ENCODE peak calls at places on chromosome 5, in ten cellular contexts. R, G, Z, I, V, Y, E, H, P and Q are unnamed samples.
A peak's percentile ranks its signal among the peaks of the same experiment; 100 is the strongest.

GRCh38 chr5:124651663-124652513 is 94.6 kb downstream of the ZNF608 start:
- DNase-seq in R (peak; percentile 76), G (peak; percentile 47), Z (peak; percentile 79), I (peak; percentile 82), V (no peak), Y (peak; percentile 84), E (peak; percentile 70), H (peak; percentile 79), P (peak; percentile 76), Q (peak; percentile 86)

GRCh38 chr5:134600600-134600999 is 32.0 kb downstream of the SAR1B start:
- DNase-seq in R (no peak), G (no peak), Z (no peak), I (no peak), V (no peak), Y (no peak), E (no peak), H (peak; percentile 58), P (no peak), Q (no peak)

GRCh38 chr5:132065351-132065937 is 5.0 kb downstream of the IL3 start:
- DNase-seq in R (peak; percentile 72), G (peak; percentile 39), Z (peak; percentile 55), I (no peak), V (peak; percentile 21), Y (peak; percentile 78), E (peak; percentile 63), H (peak; percentile 80), P (peak; percentile 29), Q (peak; percentile 83)

GRCh38 chr5:156273325-156273724 is 53.6 kb upstream of the SGCD start:
- DNase-seq in R (no peak), G (no peak), Z (no peak), I (no peak), V (no peak), Y (no peak), E (no peak), H (no peak), P (no peak), Q (no peak)

GRCh38 chr5:143931389-143931984 is 119.5 kb downstream of the HMHB1 start:
- DNase-seq in R (no peak), G (no peak), Z (no peak), I (no peak), V (no peak), Y (no peak), E (no peak), H (no peak), P (no peak), Q (no peak)

GRCh38 chr5:60675286-60675685 is 24.7 kb downstream of the DEPDC1B start:
- DNase-seq in R (no peak), G (no peak), Z (no peak), I (no peak), V (no peak), Y (no peak), E (no peak), H (no peak), P (no peak), Q (no peak)

GRCh38 chr5:60161340-60161934 is 267.9 kb upstream of the PDE4D start:
- DNase-seq in R (peak; percentile 33), G (no peak), Z (no peak), I (no peak), V (no peak), Y (peak; percentile 0), E (peak; percentile 5), H (peak; percentile 58), P (peak; percentile 59), Q (peak; percentile 25)

GRCh38 chr5:143446535-143447226 is 43.2 kb upstream of the NR3C1 start:
- DNase-seq in R (no peak), G (no peak), Z (no peak), I (no peak), V (no peak), Y (no peak), E (no peak), H (no peak), P (peak; percentile 37), Q (no peak)

GRCh38 chr5:33763435-33763834 is 128.4 kb downstream of the ADAMTS12 start:
- DNase-seq in R (no peak), G (no peak), Z (no peak), I (no peak), V (no peak), Y (no peak), E (no peak), H (no peak), P (no peak), Q (no peak)

GRCh38 chr5:126449751-126450271 is 26.6 kb downstream of the GRAMD2B start:
- DNase-seq in R (no peak), G (no peak), Z (no peak), I (no peak), V (no peak), Y (no peak), E (peak; percentile 4), H (peak; percentile 63), P (no peak), Q (no peak)

DNA sequence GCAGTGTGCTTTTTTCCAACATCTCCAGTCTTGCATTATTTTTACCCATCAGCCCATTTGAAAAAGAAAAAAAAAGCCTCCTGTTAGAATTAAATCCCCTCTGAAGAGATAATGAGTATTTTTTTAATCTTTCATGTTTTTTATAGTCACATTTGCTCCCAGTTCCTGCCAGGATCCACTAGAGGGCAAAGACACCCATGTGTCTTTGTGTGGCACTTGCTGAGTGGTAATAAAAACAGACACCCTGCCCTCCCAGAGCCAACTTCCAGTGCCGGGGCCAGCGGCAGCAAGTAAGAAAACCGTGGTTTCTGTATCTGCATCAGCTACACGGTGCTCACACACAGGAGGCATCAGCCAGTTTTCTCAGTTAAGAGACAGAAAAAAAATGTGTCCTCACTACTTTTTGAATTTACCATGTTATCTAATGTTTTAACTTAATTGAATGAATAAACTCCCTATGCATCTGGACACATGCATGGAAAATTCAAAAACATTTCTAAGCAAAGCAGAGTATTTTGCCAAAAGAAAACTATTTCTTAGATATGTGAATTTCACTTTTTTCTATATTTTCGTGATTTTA is 70.2 kb upstream of the PLEKHG4B start:
- DNase-seq in R (no peak), G (no peak), Z (no peak), I (no peak), V (no peak), Y (peak; percentile 33), E (no peak), H (peak; percentile 8), P (peak; percentile 60), Q (peak; percentile 34)
- TF ChIP-seq CTCF in R (no peak), G (peak; percentile 31), Z (no peak), I (peak; percentile 62), V (no peak), Y (peak; percentile 80), E (no peak), H (peak; percentile 38), P (peak; percentile 54), Q (no peak)

GRCh38 chr5:79333852-79334557 is 98.1 kb downstream of the JMY start:
- DNase-seq in R (no peak), G (no peak), Z (no peak), I (no peak), V (no peak), Y (no peak), E (no peak), H (no peak), P (no peak), Q (no peak)
- TF ChIP-seq CTCF in R (no peak), G (no peak), Z (no peak), I (no peak), V (no peak), Y (no peak), E (no peak), H (no peak), P (peak; percentile 18), Q (no peak)

GRCh38 chr5:167971706-167972105 is 319.7 kb upstream of the WWC1 start:
- DNase-seq in R (no peak), G (no peak), Z (no peak), I (no peak), V (no peak), Y (no peak), E (no peak), H (no peak), P (no peak), Q (no peak)

GRCh38 chr5:167973126-167973525 is 318.3 kb upstream of the WWC1 start:
- DNase-seq in R (no peak), G (no peak), Z (no peak), I (no peak), V (no peak), Y (no peak), E (no peak), H (no peak), P (peak; percentile 39), Q (no peak)

GRCh38 chr5:167967494-167968180 is 323.8 kb upstream of the WWC1 start:
- DNase-seq in R (no peak), G (no peak), Z (no peak), I (no peak), V (no peak), Y (no peak), E (no peak), H (no peak), P (peak; percentile 41), Q (no peak)

GRCh38 chr5:167968784-167969183 is 322.7 kb upstream of the WWC1 start:
- DNase-seq in R (no peak), G (no peak), Z (no peak), I (no peak), V (no peak), Y (no peak), E (no peak), H (no peak), P (no peak), Q (no peak)

DNA sequence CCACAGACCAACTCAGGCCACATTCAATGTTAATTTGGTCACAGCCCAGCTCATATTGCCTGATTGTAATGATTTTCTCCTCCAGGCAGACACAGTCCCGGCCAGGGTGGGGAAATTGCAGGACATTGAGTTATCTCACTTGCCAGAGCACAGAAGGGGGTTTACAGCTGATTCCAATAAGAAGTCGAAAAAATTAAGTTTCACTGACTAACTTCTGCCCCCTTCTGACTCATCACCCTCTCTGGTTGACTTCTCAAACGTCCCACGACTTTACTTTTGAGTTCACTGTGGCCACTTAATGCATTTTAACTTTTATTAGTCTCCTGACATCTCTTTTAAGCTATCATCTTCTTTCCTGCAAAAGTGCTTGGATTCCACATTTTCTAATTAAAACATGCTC is 321.4 kb upstream of the WWC1 start:
- DNase-seq in R (no peak), G (no peak), Z (no peak), I (no peak), V (no peak), Y (no peak), E (no peak), H (peak; percentile 29), P (peak; percentile 66), Q (no peak)
- TF ChIP-seq CTCF in R (no peak), G (no peak), Z (no peak), I (no peak), V (no peak), Y (no peak), E (no peak), H (no peak), P (peak; percentile 46), Q (no peak)

GRCh38 chr5:151424892-151425523 is 22.4 kb upstream of the SLC36A1 start:
- DNase-seq in R (no peak), G (no peak), Z (no peak), I (no peak), V (no peak), Y (no peak), E (no peak), H (no peak), P (no peak), Q (no peak)

GRCh38 chr5:151432210-151432609 is 15.2 kb upstream of the SLC36A1 start:
- DNase-seq in R (no peak), G (no peak), Z (no peak), I (no peak), V (no peak), Y (no peak), E (no peak), H (no peak), P (no peak), Q (no peak)

GRCh38 chr5:151430731-151431130 is 16.7 kb upstream of the SLC36A1 start:
- DNase-seq in R (no peak), G (no peak), Z (no peak), I (no peak), V (no peak), Y (no peak), E (no peak), H (no peak), P (no peak), Q (no peak)

GRCh38 chr5:151427258-151427657 is 20.1 kb upstream of the SLC36A1 start:
- DNase-seq in R (no peak), G (no peak), Z (no peak), I (no peak), V (no peak), Y (no peak), E (peak; percentile 69), H (no peak), P (no peak), Q (no peak)
- TF ChIP-seq CTCF in R (no peak), G (no peak), Z (no peak), I (no peak), V (no peak), Y (no peak), E (peak; percentile 55), H (no peak), P (no peak), Q (no peak)